ENCODE peak calls at places on chromosomes 11 and 22, in four cellular contexts. E, V, K and D are unnamed samples.

GRCh38 chr22:50396751-50397370 is 53.7 kb downstream of the PPP6R2 start:
- DNase-seq in E (no peak), K (peak), V (no peak), D (peak)

GRCh38 chr22:29716814-29717213 is 3.0 kb upstream of the CABP7 start:
- DNase-seq in K (peak), V (peak), E (no peak), D (peak)

GRCh38 chr22:46033256-46034200 is 56.6 kb upstream of the WNT7B start:
- DNase-seq in K (no peak), E (no peak), V (no peak), D (no peak)

GRCh38 chr11:704799-705645 is 1.0 kb upstream of the EPS8L2 start:
- DNase-seq in K (peak), E (peak), V (no peak), D (no peak)

GRCh38 chr22:17477401-17477833 is 85.9 kb upstream of the SLC25A18 start:
- DNase-seq in K (no peak), E (peak), V (no peak), D (no peak)

GRCh38 chr11:95522871-95523270 is 266.7 kb downstream of the FAM76B start:
- DNase-seq in E (no peak), V (no peak), K (no peak), D (no peak)

GRCh38 chr11:10926801-10927200 is 68.9 kb upstream of the ZBED5 start:
- DNase-seq in K (no peak), V (no peak), E (no peak), D (no peak)

GRCh38 chr11:1162153-1162497 is 4.4 kb downstream of the MUC5AC start:
- DNase-seq in V (no peak), E (no peak), K (no peak), D (no peak)

GRCh38 chr11:87878373-87878779 is 296.9 kb downstream of the RAB38 start:
- DNase-seq in V (peak), K (peak), E (no peak), D (peak)